ENCODE peak calls at places on chromosomes 3 and 15, in eight cellular contexts. Y is lower leg skin, V is fibroblast of the aortic adventitia, N is progenitor cell of endocrine pancreas, Z is WTC11, D is astrocyte of the spinal cord, R is activated B cell treated with CpG ODN at 0.5 μM for 24 hours, T is upper lobe of right lung. C is an unnamed sample.

GRCh38 chr15:68407141-68407885 is 24.6 kb downstream of the ITGA11 start:
- DNase-seq in Y (peak; percentile 21), V (peak; percentile 75), N (no peak), Z (no peak), D (no peak), R (peak; percentile 2), T (no peak), C (peak; percentile 14)

GRCh38 chr15:52760562-52760961 is 29.6 kb downstream of the ONECUT1 start:
- DNase-seq in Y (no peak), V (no peak), N (no peak), Z (no peak), D (no peak), R (no peak), T (no peak), C (no peak)

GRCh38 chr15:31740203-31740602 is 290.1 kb upstream of the CHRNA7 start:
- DNase-seq in Y (no peak), V (no peak), N (no peak), Z (peak; percentile 60), D (no peak), R (no peak), T (no peak), C (no peak)

GRCh38 chr15:65790692-65791334 is 1.3 kb downstream of the DENND4A start:
- DNase-seq in Y (no peak), V (peak; percentile 51), N (no peak), Z (no peak), D (no peak), R (no peak), T (no peak), C (no peak)

GRCh38 chr15:96333194-96334016 is 2.9 kb downstream of the NR2F2 start:
- DNase-seq in Y (peak; percentile 30), V (peak; percentile 42), N (no peak), Z (peak; percentile 72), D (peak; percentile 56), R (no peak), T (peak; percentile 71), C (no peak)

GRCh38 chr15:94164202-94164807 is 67.1 kb upstream of the MCTP2 start:
- DNase-seq in Y (peak; percentile 36), V (peak; percentile 43), N (peak; percentile 59), Z (peak; percentile 67), D (peak; percentile 55), R (no peak), T (no peak), C (peak; percentile 63)

GRCh38 chr3:30282052-30282708 is 324.2 kb upstream of the TGFBR2 start:
- DNase-seq in Y (no peak), V (peak; percentile 92), N (no peak), Z (no peak), D (peak; percentile 96), R (no peak), T (no peak), C (no peak)

GRCh38 chr15:47466357-47466756 is 250.9 kb upstream of the SEMA6D start:
- DNase-seq in Y (no peak), V (peak; percentile 70), N (no peak), Z (no peak), D (peak; percentile 70), R (no peak), T (no peak), C (no peak)

GRCh38 chr15:80605591-80606150 is 89.4 kb upstream of the ABHD17C start:
- DNase-seq in Y (no peak), V (no peak), N (no peak), Z (no peak), D (no peak), R (no peak), T (no peak), C (no peak)

GRCh38 chr3:143000525-143000924 is 845 bp upstream of the U2SURP start:
- DNase-seq in Y (no peak), V (peak; percentile 48), N (no peak), Z (no peak), D (peak; percentile 56), R (no peak), T (no peak), C (no peak)

GRCh38 chr3:46380471-46381215 is 9.9 kb downstream of the CCR5 start:
- DNase-seq in Y (no peak), V (peak; percentile 15), N (no peak), Z (no peak), D (peak; percentile 21), R (no peak), T (no peak), C (no peak)

GRCh38 chr3:123352134-123352554 is 96.7 kb downstream of the ADCY5 start:
- DNase-seq in Y (no peak), V (no peak), N (no peak), Z (no peak), D (no peak), R (no peak), T (no peak), C (peak; percentile 25)

GRCh38 chr15:56040081-56041035 is 46.9 kb upstream of the NEDD4 start:
- DNase-seq in Y (peak; percentile 79), V (peak; percentile 98), N (no peak), Z (no peak), D (peak; percentile 94), R (no peak), T (peak; percentile 68), C (no peak)

GRCh38 chr15:33848011-33848410 is 120.3 kb upstream of the CHRM5 start:
- DNase-seq in Y (no peak), V (no peak), N (no peak), Z (no peak), D (no peak), R (no peak), T (no peak), C (no peak)

GRCh38 chr3:6421666-6422065 is 439.2 kb upstream of the GRM7 start:
- DNase-seq in Y (no peak), V (no peak), N (no peak), Z (no peak), D (no peak), R (no peak), T (no peak), C (no peak)

GRCh38 chr3:16280671-16281070 is 15.7 kb downstream of the OXNAD1 start:
- DNase-seq in Y (no peak), V (peak; percentile 16), N (no peak), Z (no peak), D (peak; percentile 21), R (no peak), T (no peak), C (no peak)

GRCh38 chr3:134004841-134005240 is 24.9 kb downstream of the SLCO2A1 start:
- DNase-seq in Y (no peak), V (peak; percentile 40), N (no peak), Z (no peak), D (peak; percentile 21), R (no peak), T (no peak), C (no peak)

GRCh38 chr3:189192725-189193124 is 21.0 kb downstream of the TPRG1 start:
- DNase-seq in Y (no peak), V (no peak), N (no peak), Z (no peak), D (no peak), R (no peak), T (no peak), C (no peak)

GRCh38 chr3:189195302-189195701 is 23.5 kb downstream of the TPRG1 start:
- DNase-seq in Y (no peak), V (no peak), N (no peak), Z (peak; percentile 48), D (no peak), R (no peak), T (peak; percentile 67), C (no peak)
- TF ChIP-seq CTCF in Y (no peak), V (peak; percentile 32), N (no peak), Z (peak; percentile 47), D (peak; percentile 28), R (no peak), T (peak; percentile 27), C (no peak)

DNA sequence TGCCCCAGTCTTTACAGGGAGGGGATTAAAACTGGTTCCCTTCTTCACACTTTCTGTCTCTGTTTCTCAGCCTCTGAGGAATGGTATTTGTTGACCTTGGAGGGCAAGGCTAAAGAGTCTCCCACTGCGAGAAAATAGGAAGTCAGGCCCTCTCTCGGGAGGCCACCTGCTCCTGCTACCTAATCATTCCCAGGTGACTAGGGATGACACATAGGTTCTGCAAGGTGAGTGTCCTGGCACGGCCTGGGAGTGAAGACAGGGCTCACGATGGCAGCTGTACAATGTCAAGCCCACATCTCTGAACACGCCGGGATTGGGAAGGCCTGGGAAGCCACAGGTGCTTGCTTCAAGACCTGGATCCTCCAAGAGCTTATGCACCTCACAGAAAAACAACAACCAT is 314.2 kb downstream of the NTRK3 start:
- DNase-seq in Y (no peak), V (no peak), N (no peak), Z (no peak), D (no peak), R (no peak), T (no peak), C (no peak)
- TF ChIP-seq CTCF in Y (no peak), V (no peak), N (no peak), Z (no peak), D (no peak), R (no peak), T (no peak), C (no peak)

DNA sequence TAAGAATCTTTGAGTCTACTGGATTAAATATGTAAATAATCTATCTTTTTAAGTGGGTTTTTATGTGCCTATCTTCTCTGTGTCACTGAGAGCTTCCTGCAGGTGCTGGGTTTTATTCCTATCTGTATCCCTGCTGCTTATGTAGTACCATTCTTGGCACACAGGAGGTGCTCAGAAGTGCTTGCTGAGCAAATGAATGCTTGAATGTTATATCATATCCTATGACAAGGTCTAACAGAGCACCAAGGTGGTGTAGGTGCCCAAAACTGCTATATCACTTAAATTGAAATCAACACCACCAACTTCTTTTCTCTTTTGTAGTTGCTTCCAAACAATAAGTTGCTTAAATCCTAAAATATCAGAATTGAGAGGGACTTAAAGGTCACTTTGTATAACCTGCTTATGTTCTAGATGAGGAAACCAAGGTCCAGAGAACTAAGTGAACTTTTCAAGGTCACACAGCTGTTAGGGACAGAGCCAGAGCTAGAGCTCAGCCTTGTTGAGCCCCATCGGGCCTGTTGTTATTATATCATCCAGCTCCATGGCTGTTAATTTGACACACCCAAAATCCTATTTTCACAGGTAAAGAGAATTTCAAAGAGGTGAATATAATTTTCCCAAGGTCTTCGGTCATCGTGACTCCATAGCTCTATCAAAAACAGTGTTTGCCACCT is 46.0 kb downstream of the CCNL1 start:
- DNase-seq in Y (no peak), V (no peak), N (no peak), Z (no peak), D (no peak), R (no peak), T (no peak), C (no peak)
- TF ChIP-seq CTCF in Y (no peak), V (no peak), N (peak; percentile 17), Z (no peak), D (no peak), R (no peak), T (no peak), C (no peak)

GRCh38 chr3:193743702-193744047 is 150.7 kb downstream of the OPA1 start:
- DNase-seq in Y (no peak), V (no peak), N (no peak), Z (no peak), D (no peak), R (no peak), T (no peak), C (no peak)
- TF ChIP-seq CTCF in Y (no peak), V (no peak), N (no peak), Z (no peak), D (no peak), R (no peak), T (no peak), C (no peak)

C was measured in CD14-positive monocyte.